ENCODE peak calls at places on chromosomes 1 and 21, in nine cellular contexts. Y is dorsolateral prefrontal cortex, T is pancreas, H is psoas muscle, Q is ovary, W is AG04450, U is WERI-Rb-1, F is HFF-Myc, J is transverse colon. O is an unnamed sample.

GRCh38 chr1:160888926-160889325 is 3.9 kb upstream of the ITLN1 start:
- DNase-seq in Y (no peak), T (no peak), H (no peak), Q (no peak), W (no peak), U (no peak), F (no peak), J (no peak), O (no peak)

GRCh38 chr1:245079021-245079609 is 75.7 kb upstream of the KIF26B start:
- DNase-seq in Y (no peak), T (no peak), H (no peak), Q (no peak), W (no peak), U (no peak), F (no peak), J (no peak), O (no peak)

GRCh38 chr1:165886988-165887387 is 59.6 kb downstream of the UCK2 start:
- DNase-seq in Y (no peak), T (no peak), H (no peak), Q (no peak), W (no peak), U (no peak), F (no peak), J (no peak), O (no peak)

GRCh38 chr21:34933609-34934345 is 115.3 kb downstream of the RUNX1 start:
- DNase-seq in Y (no peak), T (no peak), H (no peak), Q (no peak), W (no peak), U (no peak), F (no peak), J (no peak), O (no peak)

GRCh38 chr1:161839591-161839990 is 73.5 kb downstream of the ATF6 start:
- DNase-seq in Y (no peak), T (no peak), H (no peak), Q (no peak), W (no peak), U (no peak), F (no peak), J (no peak), O (no peak)

GRCh38 chr1:4366091-4366490 is 288.3 kb upstream of the AJAP1 start:
- DNase-seq in Y (no peak), T (no peak), H (no peak), Q (no peak), W (no peak), U (no peak), F (no peak), J (no peak), O (no peak)

GRCh38 chr1:53484705-53485477 is 25.7 kb downstream of the DMRTB1 start:
- DNase-seq in Y (no peak), T (no peak), H (no peak), Q (no peak), W (no peak), U (no peak), F (no peak), J (no peak), O (no peak)

GRCh38 chr21:33987461-33987860 is 71.9 kb upstream of the ATP5PO start:
- DNase-seq in Y (no peak), T (no peak), H (no peak), Q (no peak), W (no peak), U (no peak), F (no peak), J (no peak), O (no peak)

GRCh38 chr1:223747838-223748335 is 35.5 kb downstream of the CAPN2 start:
- DNase-seq in Y (no peak), T (peak; percentile 66), H (peak; percentile 51), Q (peak; percentile 67), W (no peak), U (no peak), F (no peak), J (peak; percentile 58), O (peak; percentile 67)

GRCh38 chr1:68454534-68454933 is 4.8 kb upstream of the RPE65 start:
- DNase-seq in Y (no peak), T (no peak), H (no peak), Q (no peak), W (no peak), U (peak; percentile 53), F (no peak), J (no peak), O (no peak)

GRCh38 chr1:219576931-219577330 is 36.0 kb downstream of the ZC3H11B start:
- DNase-seq in Y (no peak), T (no peak), H (no peak), Q (no peak), W (no peak), U (no peak), F (no peak), J (no peak), O (no peak)

GRCh38 chr21:43921979-43922945 is 57.2 kb downstream of the AGPAT3 start:
- DNase-seq in Y (no peak), T (no peak), H (no peak), Q (peak; percentile 27), W (no peak), U (no peak), F (no peak), J (no peak), O (no peak)

GRCh38 chr1:15526490-15527339 is at the start of gene DNAJC16:
- DNase-seq in Y (peak; percentile 99), T (peak; percentile 98), H (peak; percentile 98), Q (peak; percentile 100), W (peak; percentile 100), U (peak; percentile 99), F (peak; percentile 100), J (peak; percentile 99), O (peak; percentile 99)

GRCh38 chr1:14181191-14181793 is 417.2 kb upstream of the KAZN start:
- DNase-seq in Y (no peak), T (no peak), H (no peak), Q (no peak), W (no peak), U (no peak), F (no peak), J (no peak), O (no peak)

GRCh38 chr1:50251592-50252165 is 143.0 kb downstream of the ELAVL4 start:
- DNase-seq in Y (peak; percentile 30), T (no peak), H (no peak), Q (no peak), W (no peak), U (no peak), F (no peak), J (no peak), O (no peak)

DNA sequence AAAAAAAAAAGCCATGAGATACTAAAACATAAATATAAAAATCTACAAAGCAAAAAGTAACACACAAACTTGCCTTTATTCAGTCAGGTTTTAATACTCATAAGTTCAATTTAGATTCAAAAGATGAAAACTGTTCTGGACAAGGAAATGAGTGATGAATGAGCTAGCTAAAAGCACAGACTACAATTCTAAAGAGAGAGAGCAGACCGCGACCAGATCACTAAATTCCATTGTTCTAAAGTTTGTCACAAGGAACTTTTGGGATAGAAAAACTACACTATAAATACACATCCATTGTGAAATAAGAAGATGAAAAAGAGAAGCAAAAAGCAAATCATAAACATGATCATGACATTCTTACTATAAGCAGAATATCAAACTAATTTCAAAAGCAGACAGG is 1.7 kb downstream of the ODF2L start:
- DNase-seq in Y (no peak), T (no peak), H (no peak), Q (no peak), W (no peak), U (no peak), F (no peak), J (no peak), O (no peak)
- H3K4me3 ChIP-seq in Y (no peak overlapping the region), T (no peak overlapping the region), H (peak overlapping the region; percentile 93), Q (no peak overlapping the region), W (peak overlapping the region; percentile 27), U (no peak overlapping the region), F (peak overlapping the region; percentile 72), J (no peak overlapping the region), O (peak overlapping the region; percentile 88)

GRCh38 chr21:42122808-42123207 is 51.7 kb downstream of the UMODL1 start:
- DNase-seq in Y (no peak), T (no peak), H (no peak), Q (no peak), W (no peak), U (no peak), F (no peak), J (no peak), O (no peak)
- H3K4me3 ChIP-seq in Y (no peak overlapping the region), T (no peak overlapping the region), H (no peak overlapping the region), Q (no peak overlapping the region), W (no peak overlapping the region), U (no peak overlapping the region), F (no peak overlapping the region), J (no peak overlapping the region), O (no peak overlapping the region)

GRCh38 chr1:55217226-55217996 is 2.2 kb upstream of the USP24 start:
- DNase-seq in Y (no peak), T (no peak), H (no peak), Q (no peak), W (no peak), U (no peak), F (no peak), J (no peak), O (no peak)
- H3K4me3 ChIP-seq in Y (no peak overlapping the region), T (no peak overlapping the region), H (no peak overlapping the region), Q (no peak overlapping the region), W (no peak overlapping the region), U (no peak overlapping the region), F (no peak overlapping the region), J (no peak overlapping the region), O (no peak overlapping the region)

DNA sequence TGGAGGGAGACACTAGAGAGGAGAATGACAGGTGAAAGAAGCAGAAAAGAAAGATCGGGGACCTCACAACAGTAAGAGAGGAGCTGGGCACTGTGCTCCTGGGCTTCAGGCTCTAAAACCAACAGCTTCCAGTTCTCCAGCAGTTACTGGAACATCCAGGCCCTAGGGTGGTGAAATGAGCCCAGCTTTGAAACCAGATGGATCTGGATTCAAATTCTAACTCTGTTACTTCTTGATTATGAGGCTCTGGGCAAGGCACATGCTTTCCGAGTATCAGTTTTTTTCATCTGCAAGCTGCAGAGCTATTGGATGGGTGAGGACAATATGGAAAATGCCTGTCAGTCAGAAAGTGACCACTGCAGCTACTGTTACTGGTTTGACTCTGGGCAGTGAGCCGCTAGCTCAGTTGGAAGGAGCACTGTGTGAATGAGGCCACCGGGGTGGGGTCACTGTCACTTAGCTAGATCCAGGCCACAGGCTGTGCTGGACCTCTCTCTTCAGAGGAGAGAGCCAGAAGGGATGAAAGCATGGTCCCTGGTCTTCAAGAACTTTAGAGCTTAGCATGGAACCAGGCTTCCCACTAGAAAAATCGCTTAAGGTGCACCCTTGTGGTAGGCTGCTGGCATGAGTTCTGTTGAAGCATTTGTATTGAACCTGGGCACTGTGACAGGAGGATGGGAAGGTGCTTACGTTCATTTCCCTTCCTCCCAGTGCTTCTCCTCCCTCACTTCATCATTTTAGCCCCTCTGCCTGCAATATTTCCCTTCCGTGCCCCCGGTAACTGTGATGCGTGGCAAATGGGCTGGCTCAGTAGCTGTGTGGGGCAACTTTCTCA is 12.2 kb downstream of the PLEKHO1 start:
- DNase-seq in Y (no peak), T (no peak), H (no peak), Q (no peak), W (no peak), U (no peak), F (no peak), J (no peak), O (no peak)
- H3K4me3 ChIP-seq in Y (no peak overlapping the region), T (no peak overlapping the region), H (peak overlapping the region; percentile 61), Q (no peak overlapping the region), W (no peak overlapping the region), U (no peak overlapping the region), F (no peak overlapping the region), J (no peak overlapping the region), O (no peak overlapping the region)